ENCODE peak calls at places on chromosomes 16 and 17, in six cellular contexts. X, S, I, P, Y and N are unnamed samples.

GRCh38 chr17:9021985-9022552 is 759 bp downstream of the NTN1 start:
- DNase-seq in X (peak), S (no peak), I (peak), P (peak), Y (peak), N (no peak)

GRCh38 chr16:78309763-78310162 is 210.3 kb downstream of the WWOX start:
- DNase-seq in X (no peak), S (no peak), I (no peak), P (no peak), Y (no peak), N (no peak)

GRCh38 chr16:19396555-19397011 is 21.1 kb upstream of the TMC5 start:
- DNase-seq in X (no peak), S (no peak), I (peak), P (peak), Y (no peak), N (peak)

GRCh38 chr17:67105213-67105612 is 60.9 kb downstream of the CACNG1 start:
- DNase-seq in X (no peak), S (no peak), I (no peak), P (no peak), Y (peak), N (peak)

GRCh38 chr16:51062039-51062438 is 89.0 kb downstream of the SALL1 start:
- DNase-seq in X (no peak), S (no peak), I (no peak), P (peak), Y (no peak), N (no peak)

GRCh38 chr16:71460246-71460645 is 1.8 kb downstream of the ZNF23 start:
- DNase-seq in X (no peak), S (no peak), I (no peak), P (no peak), Y (peak), N (peak)

GRCh38 chr17:61758430-61758829 is 104.9 kb downstream of the BRIP1 start:
- DNase-seq in X (no peak), S (no peak), I (no peak), P (no peak), Y (no peak), N (no peak)

GRCh38 chr16:86928517-86929148 is 350.3 kb downstream of the FOXL1 start:
- DNase-seq in X (no peak), S (no peak), I (no peak), P (no peak), Y (peak), N (no peak)

GRCh38 chr16:31458073-31458834 is 1.0 kb upstream of the ARMC5 start:
- DNase-seq in X (peak), S (peak), I (peak), P (peak), Y (peak), N (no peak)

GRCh38 chr16:9060225-9060624 is 31.2 kb upstream of the HAPSTR1 start:
- DNase-seq in X (no peak), S (no peak), I (no peak), P (no peak), Y (peak), N (no peak)

GRCh38 chr16:53509906-53510703 is 7.1 kb upstream of the AKTIP start:
- DNase-seq in X (peak), S (peak), I (peak), P (peak), Y (peak), N (peak)

GRCh38 chr16:3180445-3180878 is 7.5 kb upstream of the OR1F1 start:
- DNase-seq in X (peak), S (no peak), I (no peak), P (peak), Y (no peak), N (no peak)

GRCh38 chr16:53369921-53370320 is 64.3 kb upstream of the RBL2 start:
- DNase-seq in X (no peak), S (no peak), I (no peak), P (no peak), Y (peak), N (no peak)

GRCh38 chr17:8488491-8488890 is 52.8 kb downstream of the NDEL1 start:
- DNase-seq in X (peak), S (no peak), I (no peak), P (no peak), Y (no peak), N (no peak)

GRCh38 chr17:38871992-38872605 is 2.2 kb downstream of the LASP1 start:
- DNase-seq in X (no peak), S (no peak), I (no peak), P (no peak), Y (no peak), N (no peak)

GRCh38 chr17:77287432-77288068 is 146.8 kb downstream of the SEC14L1 start:
- DNase-seq in X (peak), S (no peak), I (peak), P (no peak), Y (peak), N (peak)

GRCh38 chr16:79599837-79600635 is 501 bp downstream of the MAF start:
- DNase-seq in X (peak), S (no peak), I (peak), P (peak), Y (no peak), N (no peak)

GRCh38 chr17:49359990-49360795 is 1.9 kb downstream of the ZNF652 start:
- DNase-seq in X (no peak), S (no peak), I (no peak), P (peak), Y (peak), N (no peak)

GRCh38 chr16:84927621-84928591 is 83.4 kb downstream of the ZDHHC7 start:
- DNase-seq in X (no peak), S (no peak), I (no peak), P (no peak), Y (no peak), N (no peak)

GRCh38 chr17:58121925-58122324 is 26.3 kb upstream of the OR4D1 start:
- DNase-seq in X (peak), S (no peak), I (peak), P (peak), Y (peak), N (no peak)

GRCh38 chr17:32126746-32127145 is 15.6 kb upstream of the RHOT1 start:
- DNase-seq in X (no peak), S (no peak), I (no peak), P (no peak), Y (no peak), N (no peak)

GRCh38 chr16:86016201-86016965 is 117.4 kb downstream of the IRF8 start:
- DNase-seq in X (peak), S (peak), I (peak), P (peak), Y (peak), N (no peak)

GRCh38 chr16:84527486-84528269 is 23.2 kb upstream of the MEAK7 start:
- DNase-seq in X (no peak), S (no peak), I (no peak), P (no peak), Y (no peak), N (peak)

GRCh38 chr17:29593546-29594440 is 861 bp downstream of the ANKRD13B start:
- DNase-seq in X (peak), S (no peak), I (peak), P (peak), Y (no peak), N (no peak)